ENCODE peak calls at places on chromosomes 12 and 14, in eight cellular contexts. D is Peyer's patch; F is fibroblast of lung; X is HFFc6; M is astrocyte of the spinal cord; L is CD8-positive, alpha-beta T cell; Y is H7; V is cardiac fibroblast. R is an unnamed sample.

GRCh38 chr14:64266206-64266605 is 28.0 kb downstream of the ESR2 start:
- DNase-seq in D (no peak), F (peak), X (peak), M (peak), L (no peak), Y (no peak), V (peak), R (no peak)

GRCh38 chr14:33576014-33576413 is 374.9 kb downstream of the EGLN3 start:
- DNase-seq in D (no peak), F (no peak), X (no peak), M (no peak), L (no peak), Y (no peak), V (no peak), R (no peak)

GRCh38 chr14:74035556-74035955 is 16.4 kb downstream of the BBOF1 start:
- DNase-seq in D (no peak), F (peak), X (peak), M (peak), L (no peak), Y (no peak), V (peak), R (no peak)

GRCh38 chr14:51789631-51790030 is 70.8 kb upstream of the GNG2 start:
- DNase-seq in D (no peak), F (no peak), X (no peak), M (peak), L (no peak), Y (no peak), V (no peak), R (no peak)

GRCh38 chr14:24673534-24674203 is 39.7 kb upstream of the GZMB start:
- DNase-seq in D (no peak), F (no peak), X (no peak), M (no peak), L (peak), Y (no peak), V (no peak), R (no peak)

GRCh38 chr14:75283162-75283883 is 4.7 kb downstream of the FOS start:
- DNase-seq in D (peak), F (peak), X (peak), M (peak), L (no peak), Y (no peak), V (peak), R (no peak)

GRCh38 chr12:3490848-3491382 is at the start of gene PRMT8:
- DNase-seq in D (no peak), F (peak), X (no peak), M (peak), L (no peak), Y (peak), V (peak), R (no peak)

GRCh38 chr12:88944403-88944802 is 364.1 kb upstream of the KITLG start:
- DNase-seq in D (no peak), F (peak), X (peak), M (peak), L (no peak), Y (no peak), V (peak), R (no peak)

GRCh38 chr12:103840881-103841689 is at the start of gene NT5DC3:
- DNase-seq in D (peak), F (peak), X (peak), M (peak), L (peak), Y (peak), V (peak), R (no peak)

GRCh38 chr12:108821407-108822397 is 35.7 kb downstream of the SSH1 start:
- DNase-seq in D (peak), F (peak), X (no peak), M (no peak), L (no peak), Y (no peak), V (peak), R (no peak)

GRCh38 chr12:73632661-73633060 is 905.0 kb upstream of the ATXN7L3B start:
- DNase-seq in D (no peak), F (no peak), X (no peak), M (no peak), L (no peak), Y (no peak), V (no peak), R (no peak)

GRCh38 chr12:107681455-107681835 is 4.2 kb upstream of the PWP1 start:
- DNase-seq in D (no peak), F (no peak), X (no peak), M (no peak), L (no peak), Y (no peak), V (no peak), R (no peak)

GRCh38 chr14:33957299-33957698 is 6.4 kb upstream of the EGLN3 start:
- DNase-seq in D (no peak), F (no peak), X (no peak), M (no peak), L (no peak), Y (no peak), V (no peak), R (no peak)